ENCODE peak calls at places on chromosomes 12 and 14, in four cellular contexts. G is K562, V is IMR-90, L is GM12878. U is an unnamed sample.

GRCh38 chr12:122124370-122124769 is 45.8 kb downstream of the MLXIP start:
- DNase-seq in G (no peak), V (no peak), L (no peak), U (no peak)

GRCh38 chr12:128557231-128557630 is 266.5 kb downstream of the SLC15A4 start:
- DNase-seq in G (no peak), V (no peak), L (no peak), U (no peak)

GRCh38 chr12:110932048-110932447 is 11.7 kb upstream of the MYL2 start:
- DNase-seq in G (peak; percentile 30), V (no peak), L (no peak), U (no peak)

GRCh38 chr12:25937096-25937495 is 21.4 kb upstream of the RASSF8 start:
- DNase-seq in G (no peak), V (no peak), L (no peak), U (no peak)

GRCh38 chr14:98966021-98966420 is 306.0 kb downstream of the BCL11B start:
- DNase-seq in G (no peak), V (no peak), L (no peak), U (no peak)

GRCh38 chr14:78222746-78223145 is 52.6 kb downstream of the NRXN3 start:
- DNase-seq in G (no peak), V (no peak), L (no peak), U (no peak)

GRCh38 chr14:76307786-76308780 is 67.9 kb upstream of the ESRRB start:
- DNase-seq in G (no peak), V (no peak), L (no peak), U (no peak)

GRCh38 chr14:44529026-44529425 is 21.9 kb upstream of the FSCB start:
- DNase-seq in G (no peak), V (no peak), L (no peak), U (no peak)

GRCh38 chr12:108302471-108303311 is 36.4 kb downstream of the CMKLR1 start:
- DNase-seq in G (no peak), V (no peak), L (no peak), U (peak; percentile 35)

GRCh38 chr12:42299392-42300308 is 26.2 kb downstream of the ZCRB1 start:
- DNase-seq in G (peak; percentile 7), V (peak; percentile 80), L (peak; percentile 97), U (peak; percentile 20)

GRCh38 chr12:34407813-34408212 is 385.5 kb downstream of the ALG10 start:
- DNase-seq in G (no peak), V (no peak), L (no peak), U (no peak)

GRCh38 chr12:34404377-34405285 is 382.3 kb downstream of the ALG10 start:
- DNase-seq in G (no peak), V (no peak), L (no peak), U (no peak)

GRCh38 chr12:34405286-34406227 is 383.3 kb downstream of the ALG10 start:
- DNase-seq in G (no peak), V (no peak), L (no peak), U (no peak)

GRCh38 chr12:34406996-34407300 is 384.7 kb downstream of the ALG10 start:
- DNase-seq in G (no peak), V (no peak), L (no peak), U (no peak)

DNA sequence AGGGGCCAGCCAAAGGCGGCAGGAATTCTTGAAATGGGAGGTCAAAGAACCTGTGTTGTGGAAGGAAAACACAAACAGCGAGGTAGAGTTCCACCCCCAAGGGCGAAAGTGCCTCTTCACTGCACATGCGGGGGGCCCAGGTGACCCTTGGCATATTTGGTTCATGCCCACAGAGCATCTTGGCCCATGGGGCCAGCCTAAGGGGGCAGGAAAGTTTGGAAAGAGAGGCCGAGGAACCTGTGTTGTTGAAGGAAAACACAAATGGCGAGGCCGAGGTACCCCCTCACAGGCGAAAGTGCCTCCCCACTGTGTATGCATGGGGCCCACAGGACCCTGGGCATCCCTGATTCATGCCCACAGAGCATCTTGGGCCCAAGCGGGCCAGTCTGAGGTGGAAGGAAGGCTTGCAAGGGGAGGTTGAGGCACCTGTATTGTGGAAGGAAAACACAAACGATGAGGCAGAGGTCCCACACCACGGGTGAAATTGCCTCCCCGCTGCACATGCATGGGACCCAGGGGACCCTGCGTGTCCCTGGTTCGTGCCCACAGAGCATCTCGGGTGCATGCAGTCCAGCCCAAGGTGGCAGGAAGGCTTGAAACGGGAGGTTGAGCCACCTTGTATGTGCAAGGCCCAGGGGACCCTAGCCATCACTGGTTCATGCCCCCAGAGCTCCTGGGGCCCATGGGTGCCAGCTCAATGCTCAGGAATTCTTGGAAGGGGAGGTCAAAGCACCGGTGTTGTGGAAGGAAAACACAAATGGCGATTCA is 384.1 kb downstream of the ALG10 start:
- DNase-seq in G (no peak), V (no peak), L (no peak), U (no peak)
- H3K9me3 ChIP-seq in G (no peaks in the 10 kb centered on the region), V (peaks cover 48% of the 10 kb centered on the region), L (no peaks in the 10 kb centered on the region), U (peaks cover 3% of the 10 kb centered on the region)

GRCh38 chr12:130803707-130804106 is 35.3 kb downstream of the STX2 start:
- DNase-seq in G (no peak), V (peak; percentile 50), L (no peak), U (no peak)
- TF ChIP-seq FOS in G (no peak), V (no peak), L (no peak), U (no peak)

DNA sequence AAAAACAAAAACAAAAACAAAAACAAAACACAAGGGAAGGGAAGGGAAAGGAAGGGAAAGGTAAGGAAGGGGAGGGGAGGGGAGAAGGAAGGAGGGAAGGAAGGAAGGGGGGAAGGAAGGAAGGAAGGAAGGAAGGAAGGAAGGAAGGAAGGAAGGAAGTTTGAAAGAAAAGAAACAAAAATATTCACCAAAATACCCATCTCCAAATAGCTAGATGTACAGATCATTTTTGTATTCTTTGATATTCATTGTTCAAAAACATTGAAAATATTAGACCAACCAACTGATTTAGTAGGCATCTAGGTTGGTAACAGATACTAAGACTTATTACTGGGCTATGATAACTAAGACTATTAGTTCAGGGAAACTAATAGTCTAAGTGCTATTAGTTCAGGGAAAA is 39.1 kb upstream of the USP15 start:
- DNase-seq in G (no peak), V (no peak), L (no peak), U (no peak)
- H2AFZ ChIP-seq in G (no peak overlapping the region), V (no peak overlapping the region), L (no peak overlapping the region), U (no peak overlapping the region)

DNA sequence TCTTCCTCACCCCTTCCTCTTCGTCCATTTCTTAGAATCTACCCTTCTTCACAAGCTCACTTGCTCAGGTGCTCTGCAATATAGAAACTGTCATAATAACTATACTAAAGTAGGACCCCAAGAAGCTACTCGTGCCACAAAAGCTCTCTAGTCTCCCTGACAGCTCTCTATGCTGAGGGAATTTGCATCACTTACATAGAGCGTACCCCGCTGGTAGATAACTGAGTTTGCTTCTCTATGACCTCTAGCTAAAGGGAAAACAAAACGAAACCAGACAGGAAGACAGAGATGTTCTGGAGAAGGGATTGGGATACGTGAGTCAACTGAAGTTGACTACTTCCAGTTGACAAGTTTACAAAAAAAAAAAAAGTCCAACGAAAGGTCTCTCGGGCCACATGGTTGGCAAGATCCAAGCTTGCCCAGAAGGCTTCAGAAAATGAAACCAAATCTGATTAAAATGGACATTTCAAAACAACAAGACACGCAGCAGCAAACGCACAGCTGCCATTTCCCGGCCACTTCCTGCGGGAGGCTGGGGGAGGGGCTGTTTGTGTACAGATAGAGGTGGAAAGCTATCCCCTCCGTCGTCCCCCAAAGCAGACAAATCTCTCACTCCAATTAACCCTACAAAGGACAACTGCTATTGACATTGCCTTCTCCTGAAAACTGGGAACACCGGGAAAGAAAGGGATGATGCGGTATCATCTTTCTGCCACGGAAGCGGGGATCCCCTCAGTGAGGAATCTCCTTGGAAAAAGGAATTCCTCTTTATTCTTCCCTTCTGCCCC is 1.3 kb downstream of the BAZ2A start:
- DNase-seq in G (peak; percentile 66), V (peak; percentile 74), L (no peak), U (peak; percentile 80)
- H3K9me3 ChIP-seq in G (no peaks in the 10 kb centered on the region), V (no peaks in the 10 kb centered on the region), L (no peaks in the 10 kb centered on the region), U (no peaks in the 10 kb centered on the region)

GRCh38 chr12:130764475-130765185 is 48.5 kb upstream of the RIMBP2 start:
- DNase-seq in G (peak; percentile 25), V (peak; percentile 33), L (peak; percentile 59), U (peak; percentile 15)
- TF ChIP-seq FOS in G (no peak), V (no peak), L (no peak), U (no peak)

GRCh38 chr12:106605254-106605653 is 22.4 kb downstream of the RFX4 start:
- DNase-seq in G (no peak), V (no peak), L (no peak), U (no peak)
- H2AFZ ChIP-seq in G (no peak overlapping the region), V (no peak overlapping the region), L (no peak overlapping the region), U (no peak overlapping the region)

GRCh38 chr14:42248131-42248530 is 641.5 kb downstream of the LRFN5 start:
- DNase-seq in G (no peak), V (no peak), L (no peak), U (no peak)
- H3K9me3 ChIP-seq in G (no peaks in the 10 kb centered on the region), V (no peaks in the 10 kb centered on the region), L (no peaks in the 10 kb centered on the region), U (no peaks in the 10 kb centered on the region)

GRCh38 chr12:3119745-3120660 is 42.8 kb downstream of the TSPAN9 start:
- DNase-seq in G (no peak), V (peak; percentile 6), L (no peak), U (no peak)
- TF ChIP-seq FOS in G (no peak), V (no peak), L (no peak), U (no peak)

DNA sequence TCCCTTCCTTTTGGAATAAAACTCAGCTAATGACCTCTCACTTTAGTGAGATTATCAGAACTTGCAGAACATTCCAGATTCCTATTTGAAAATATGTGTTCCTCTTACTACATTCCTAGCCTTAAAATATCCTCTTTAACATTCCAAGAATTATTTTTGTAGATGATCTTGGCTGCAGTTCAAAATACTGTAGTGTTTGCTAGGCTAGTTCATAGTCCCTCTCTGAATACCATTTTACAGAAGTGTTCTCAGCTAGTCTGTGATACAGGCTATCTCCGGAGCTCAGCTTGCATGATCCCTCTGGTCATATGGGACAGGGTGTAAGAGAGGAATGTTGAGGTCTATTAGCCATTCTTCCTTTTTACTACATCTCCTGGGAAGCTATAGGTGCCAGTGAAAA is 17.6 kb upstream of the GPR33 start:
- DNase-seq in G (no peak), V (peak; percentile 61), L (no peak), U (peak; percentile 55)
- H2AFZ ChIP-seq in G (no peak overlapping the region), V (peak overlapping the region; percentile 65), L (no peak overlapping the region), U (no peak overlapping the region)